ENCODE peak calls at places on chromosomes 4 and X, in nine cellular contexts. V is ureter; G is sigmoid colon; M is NCI-H1048; L is kidney tubule cell; X is amniotic stem cell; Z is activated naive CD8-positive, alpha-beta T cell treated with anti-CD3 and anti-CD28 coated beads, Interleukin-2, amount 10 ng/mL, durations not matched to agents 7 days and 5 days; Q is T-helper 1 cell; W is CD4-positive, alpha-beta T cell. R is an unnamed sample.

GRCh38 chr4:138560448-138560847 is 318.3 kb upstream of the SLC7A11 start:
- DNase-seq in V (no peak), G (no peak), M (no peak), L (no peak), X (no peak), Z (no peak), Q (no peak), W (no peak), R (no peak)

GRCh38 chr4:139210486-139210885 is 33.5 kb upstream of the ELF2 start:
- DNase-seq in V (no peak), G (no peak), M (no peak), L (no peak), X (no peak), Z (no peak), Q (no peak), W (no peak), R (no peak)

GRCh38 chr4:73728091-73728741 is 12.2 kb upstream of the CXCL8 start:
- DNase-seq in V (no peak), G (no peak), M (no peak), L (no peak), X (no peak), Z (no peak), Q (no peak), W (no peak), R (no peak)

GRCh38 chr4:158914178-158914577 is 145.4 kb downstream of the FNIP2 start:
- DNase-seq in V (no peak), G (no peak), M (no peak), L (peak), X (peak), Z (no peak), Q (no peak), W (no peak), R (no peak)

GRCh38 chr4:129806986-129807385 is 711.0 kb downstream of the C4orf33 start:
- DNase-seq in V (no peak), G (no peak), M (no peak), L (no peak), X (no peak), Z (no peak), Q (no peak), W (no peak), R (no peak)

GRCh38 chr4:139762715-139763114 is 97.1 kb downstream of the MGST2 start:
- DNase-seq in V (no peak), G (no peak), M (no peak), L (no peak), X (no peak), Z (no peak), Q (no peak), W (no peak), R (no peak)

GRCh38 chr4:103012085-103012484 is 7.4 kb downstream of the SLC9B1 start:
- DNase-seq in V (no peak), G (no peak), M (no peak), L (peak), X (no peak), Z (no peak), Q (no peak), W (no peak), R (no peak)

GRCh38 chr4:8440491-8441311 is at the start of the genes ACOX3 and TRMT44:
- DNase-seq in V (peak), G (peak), M (peak), L (peak), X (peak), Z (peak), Q (peak), W (peak), R (peak)

GRCh38 chr4:147347217-147347616 is 133.7 kb upstream of the EDNRA start:
- DNase-seq in V (no peak), G (no peak), M (no peak), L (no peak), X (no peak), Z (no peak), Q (no peak), W (no peak), R (no peak)

GRCh38 chr4:54165438-54165837 is 63.7 kb upstream of the PDGFRA start:
- DNase-seq in V (no peak), G (no peak), M (no peak), L (peak), X (peak), Z (no peak), Q (no peak), W (no peak), R (no peak)

GRCh38 chr4:173859091-173859713 is 329.2 kb upstream of the HAND2 start:
- DNase-seq in V (no peak), G (no peak), M (no peak), L (no peak), X (no peak), Z (no peak), Q (no peak), W (no peak), R (no peak)

GRCh38 chr4:158624889-158625478 is 46.7 kb downstream of the C4orf46 start:
- DNase-seq in V (no peak), G (no peak), M (no peak), L (peak), X (peak), Z (no peak), Q (no peak), W (no peak), R (no peak)

GRCh38 chrX:23381099-23381498 is 46.5 kb downstream of the PTCHD1 start:
- DNase-seq in V (no peak), G (no peak), M (no peak), L (no peak), X (no peak), Z (no peak), Q (no peak), W (no peak), R (no peak)

GRCh38 chrX:111039606-111040005 is 56.4 kb upstream of the PAK3 start:
- DNase-seq in V (no peak), G (no peak), M (no peak), L (peak), X (no peak), Z (no peak), Q (no peak), W (no peak), R (no peak)

GRCh38 chrX:12965390-12965940 is 9.4 kb upstream of the TMSB4X start:
- DNase-seq in V (no peak), G (no peak), M (no peak), L (no peak), X (no peak), Z (no peak), Q (no peak), W (no peak), R (no peak)

GRCh38 chr4:18518098-18518497 is 496.5 kb upstream of the LCORL start:
- DNase-seq in V (no peak), G (no peak), M (no peak), L (no peak), X (no peak), Z (no peak), Q (no peak), W (no peak), R (no peak)

GRCh38 chr4:10006236-10006603 is 15.1 kb downstream of the SLC2A9 start:
- DNase-seq in V (peak), G (peak), M (peak), L (peak), X (no peak), Z (no peak), Q (no peak), W (no peak), R (no peak)

GRCh38 chrX:112670290-112670689 is 9.4 kb downstream of the LHFPL1 start:
- DNase-seq in V (no peak), G (no peak), M (no peak), L (no peak), X (no peak), Z (no peak), Q (no peak), W (no peak), R (no peak)

GRCh38 chrX:83022020-83022419 is 486.1 kb upstream of the POU3F4 start:
- DNase-seq in V (no peak), G (no peak), M (no peak), L (peak), X (no peak), Z (no peak), Q (no peak), W (no peak), R (no peak)

GRCh38 chr4:125368684-125369083 is 53.9 kb downstream of the FAT4 start:
- DNase-seq in V (no peak), G (no peak), M (no peak), L (peak), X (peak), Z (no peak), Q (no peak), W (no peak), R (no peak)

GRCh38 chr4:83217721-83218522 is 66.7 kb downstream of the COQ2 start:
- DNase-seq in V (peak), G (no peak), M (no peak), L (peak), X (no peak), Z (no peak), Q (peak), W (peak), R (no peak)

GRCh38 chrX:115350696-115351408 is 61.3 kb downstream of the LUZP4 start:
- DNase-seq in V (no peak), G (no peak), M (no peak), L (no peak), X (no peak), Z (no peak), Q (no peak), W (no peak), R (no peak)

R was measured in amygdala.